ENCODE peak calls at places on chromosome 13, in five cellular contexts. G is ovary, U is K562, F is body of pancreas, X is colonic mucosa. Q is an unnamed sample.

GRCh38 chr13:45391926-45392325 is 26.2 kb downstream of the SLC25A30 start:
- DNase-seq in G (no peak), U (no peak), X (no peak), F (no peak), Q (no peak)

GRCh38 chr13:31909889-31910551 is 121.6 kb upstream of the FRY start:
- DNase-seq in F (peak; percentile 68), U (peak; percentile 12), G (peak; percentile 43), X (peak; percentile 62), Q (peak; percentile 53)

GRCh38 chr13:39968646-39969475 is 313.4 kb downstream of the COG6 start:
- DNase-seq in X (no peak), F (no peak), U (no peak), G (no peak), Q (no peak)

GRCh38 chr13:96728463-96728862 is 265.8 kb downstream of the OXGR1 start:
- DNase-seq in X (no peak), G (no peak), U (no peak), F (no peak), Q (no peak)

GRCh38 chr13:47117268-47117667 is 220.4 kb upstream of the HTR2A start:
- DNase-seq in U (peak; percentile 42), X (no peak), F (no peak), G (no peak), Q (no peak)

GRCh38 chr13:86402500-86402899 is 603.3 kb upstream of the SLITRK6 start:
- DNase-seq in F (no peak), U (no peak), X (no peak), G (no peak), Q (no peak)

GRCh38 chr13:94706854-94707399 is 5.4 kb downstream of the SOX21 start:
- DNase-seq in U (no peak), G (no peak), X (no peak), F (no peak), Q (no peak)

GRCh38 chr13:95385808-95386207 is 84.6 kb upstream of the ABCC4 start:
- DNase-seq in X (no peak), G (no peak), U (no peak), F (no peak), Q (no peak)

DNA sequence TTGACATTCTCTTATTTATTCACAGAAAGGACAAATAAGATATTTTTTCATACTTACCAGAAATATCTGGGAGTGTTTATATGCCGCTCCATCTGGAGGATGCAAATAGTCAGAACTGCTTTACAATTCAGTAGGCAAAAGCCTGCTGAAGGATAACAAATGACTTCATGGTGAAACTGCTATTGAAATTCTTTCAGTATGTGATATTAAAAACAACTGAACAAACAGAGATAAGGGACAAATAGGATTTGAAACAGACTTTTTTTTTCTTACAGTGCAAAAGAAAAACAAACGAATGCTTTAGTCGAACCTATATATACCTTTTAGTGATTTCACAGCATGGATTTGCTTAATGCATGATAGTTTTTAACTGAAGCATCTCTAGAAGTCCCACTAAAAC is 77.1 kb downstream of the DACH1 start:
- DNase-seq in X (no peak), G (no peak), F (no peak), U (no peak), Q (no peak)
- H3K4me1 ChIP-seq in X (no peaks in the 10 kb centered on the region), G (no peaks in the 10 kb centered on the region), F (no peaks in the 10 kb centered on the region), U (no peaks in the 10 kb centered on the region), Q (no peaks in the 10 kb centered on the region)

DNA sequence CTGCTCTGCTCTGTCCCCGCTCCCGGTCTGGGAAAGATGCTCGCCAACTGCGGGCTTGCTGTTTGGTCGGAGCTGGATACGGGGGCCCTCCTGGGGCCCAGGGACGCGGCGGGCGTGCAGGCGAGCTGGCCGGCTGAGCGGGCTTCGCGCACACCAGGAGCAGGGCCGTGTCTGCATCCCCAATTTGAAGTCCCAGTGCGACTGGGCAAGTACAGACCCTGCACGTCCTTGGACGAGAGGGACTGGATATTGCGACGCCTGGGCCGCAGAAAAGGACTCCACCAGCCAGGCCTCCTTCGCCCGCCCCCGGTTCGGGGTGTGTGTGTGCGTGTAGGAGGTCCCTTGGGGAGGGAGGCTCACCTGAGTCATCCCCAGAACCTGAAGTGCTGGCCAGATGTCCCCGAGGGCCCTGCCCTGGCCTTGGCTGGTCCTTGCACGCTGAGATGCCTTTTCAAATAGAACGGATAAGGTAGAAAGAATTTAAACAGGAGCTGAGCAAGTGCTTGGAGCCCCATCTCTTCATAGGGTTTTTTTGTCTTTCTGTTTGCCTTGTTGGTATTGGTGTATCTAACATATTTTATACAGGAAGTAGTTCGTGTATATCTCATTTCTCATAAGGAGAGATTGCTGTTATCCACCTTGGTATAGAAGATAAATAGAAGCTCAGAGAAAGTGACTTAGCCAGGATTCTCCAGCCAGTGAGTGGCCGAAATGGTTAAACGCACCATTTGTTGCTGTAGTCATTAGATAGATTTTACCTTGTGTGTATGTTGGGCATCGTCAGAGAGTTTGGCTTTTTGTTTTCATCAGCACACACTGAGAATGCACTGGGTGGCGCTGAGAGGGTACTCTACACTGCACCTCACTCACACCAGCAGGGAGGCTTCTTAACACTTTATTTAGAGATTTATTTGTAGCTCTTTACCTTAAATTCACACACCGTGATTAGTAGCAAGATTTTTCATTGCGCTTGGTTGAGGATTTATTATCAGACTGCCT is 1.1 kb downstream of the NAXD start:
- DNase-seq in X (peak; percentile 52), U (peak; percentile 53), G (peak; percentile 65), F (peak; percentile 64), Q (peak; percentile 55)
- TF ChIP-seq CTCF in X (no peak), U (no peak), G (no peak), F (no peak), Q (no peak)

DNA sequence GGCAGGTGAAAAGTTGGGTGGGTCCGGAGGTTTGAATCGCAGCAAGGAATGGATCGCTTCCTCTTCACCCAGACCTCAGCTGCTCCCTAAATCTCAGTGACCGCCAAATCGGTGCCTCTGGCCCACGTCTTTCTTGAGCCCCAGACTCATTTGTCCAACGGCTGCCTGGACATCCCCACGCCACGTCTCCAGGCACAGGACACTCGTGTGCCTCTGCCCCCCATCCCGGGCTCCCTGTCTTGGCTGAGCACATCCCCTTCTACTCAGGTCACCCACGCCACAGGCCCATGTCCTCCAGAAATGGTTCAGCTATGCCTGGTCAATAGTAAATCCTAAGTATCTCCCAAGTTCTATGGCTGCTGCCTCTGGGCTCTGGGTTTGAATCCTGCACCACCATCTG is 56.6 kb downstream of the CDADC1 start:
- DNase-seq in U (no peak), X (no peak), F (no peak), G (no peak), Q (no peak)
- H3K4me1 ChIP-seq in U (peaks cover 2% of the 10 kb centered on the region), X (no peaks in the 10 kb centered on the region), F (peaks cover 53% of the 10 kb centered on the region), G (peaks cover 16% of the 10 kb centered on the region), Q (peaks cover 65% of the 10 kb centered on the region)

GRCh38 chr13:33351324-33351723 is 65.8 kb upstream of the STARD13 start:
- DNase-seq in X (peak; percentile 28), G (no peak), F (no peak), U (no peak), Q (no peak)
- TF ChIP-seq CTCF in X (peak; percentile 12), G (no peak), F (no peak), U (no peak), Q (no peak)

GRCh38 chr13:98893361-98893760 is 84.5 kb downstream of the DOCK9 start:
- DNase-seq in X (no peak), G (no peak), U (no peak), F (no peak), Q (no peak)

GRCh38 chr13:98892077-98892476 is 85.8 kb downstream of the DOCK9 start:
- DNase-seq in F (no peak), X (no peak), G (no peak), U (no peak), Q (no peak)

GRCh38 chr13:98890186-98890585 is 87.7 kb downstream of the DOCK9 start:
- DNase-seq in F (no peak), X (no peak), U (no peak), G (no peak), Q (no peak)

GRCh38 chr13:98890920-98891319 is 86.9 kb downstream of the DOCK9 start:
- DNase-seq in U (no peak), F (no peak), G (no peak), X (no peak), Q (no peak)

GRCh38 chr13:98892821-98893220 is 85.0 kb downstream of the DOCK9 start:
- DNase-seq in G (no peak), X (no peak), U (no peak), F (no peak), Q (no peak)
- H3K4me1 ChIP-seq in G (no peaks in the 10 kb centered on the region), X (no peaks in the 10 kb centered on the region), U (no peaks in the 10 kb centered on the region), F (peaks cover 8% of the 10 kb centered on the region), Q (peaks cover 5% of the 10 kb centered on the region)

GRCh38 chr13:106383791-106384190 is 151.7 kb downstream of the EFNB2 start:
- DNase-seq in F (no peak), G (no peak), U (no peak), X (no peak), Q (no peak)

GRCh38 chr13:106381083-106381482 is 154.4 kb downstream of the EFNB2 start:
- DNase-seq in X (no peak), G (no peak), U (no peak), F (no peak), Q (peak; percentile 50)

GRCh38 chr13:106384516-106384915 is 150.9 kb downstream of the EFNB2 start:
- DNase-seq in G (no peak), X (no peak), F (no peak), U (no peak), Q (no peak)

GRCh38 chr13:106385669-106386068 is 149.8 kb downstream of the EFNB2 start:
- DNase-seq in G (peak; percentile 38), X (no peak), F (no peak), U (no peak), Q (no peak)

GRCh38 chr13:106382569-106382968 is 152.9 kb downstream of the EFNB2 start:
- DNase-seq in G (no peak), U (no peak), X (no peak), F (no peak), Q (no peak)
- TF ChIP-seq CTCF in G (no peak), U (no peak), X (no peak), F (no peak), Q (no peak)

GRCh38 chr13:41060723-41061074 is 610 bp upstream of the WBP4 start:
- DNase-seq in X (peak; percentile 79), F (peak; percentile 80), G (peak; percentile 88), U (peak; percentile 64), Q (peak; percentile 84)

GRCh38 chr13:41059896-41060722 is 1.2 kb upstream of the WBP4 start:
- DNase-seq in U (peak; percentile 82), F (peak; percentile 91), G (peak; percentile 91), X (peak; percentile 93), Q (peak; percentile 87)

GRCh38 chr13:41061075-41061913 is at the start of gene WBP4:
- DNase-seq in F (peak; percentile 94), X (peak; percentile 98), G (peak; percentile 97), U (peak; percentile 84), Q (peak; percentile 93)

GRCh38 chr13:41058229-41059070 is 2.9 kb upstream of the WBP4 start:
- DNase-seq in G (no peak), X (no peak), F (peak; percentile 35), U (no peak), Q (no peak)

GRCh38 chr13:41059466-41059865 is 1.8 kb upstream of the WBP4 start:
- DNase-seq in X (no peak), F (no peak), G (no peak), U (no peak), Q (no peak)
- H3K4me1 ChIP-seq in X (peaks cover 28% of the 10 kb centered on the region), F (peaks cover 55% of the 10 kb centered on the region), G (peaks cover 7% of the 10 kb centered on the region), U (peaks cover 32% of the 10 kb centered on the region), Q (peaks cover 46% of the 10 kb centered on the region)